ENCODE peak calls at places on chromosome 4, in seven cellular contexts. One of them, this sample, is unnamed.

GRCh38 chr4:82372874-82373815 is 646 bp downstream of the HNRNPD start:
- DNase-seq in SK-N-SH: peak; percentile 71
- DNase-seq in GM12878: peak; percentile 32
- DNase-seq in HCT116: peak; percentile 67
- DNase-seq in HepG2: peak; percentile 69
- DNase-seq in K562: peak; percentile 66
- DNase-seq in H1: peak; percentile 65
- DNase-seq in this sample: peak; percentile 42

GRCh38 chr4:102420563-102421221 is 75.4 kb upstream of the SLC39A8 start:
- DNase-seq in GM12878: no peak
- DNase-seq in K562: no peak
- DNase-seq in HCT116: no peak
- DNase-seq in SK-N-SH: no peak
- DNase-seq in HepG2: peak; percentile 7
- DNase-seq in H1: no peak
- DNase-seq in this sample: no peak

GRCh38 chr4:82618321-82618720 is 56.5 kb upstream of the TMEM150C start:
- DNase-seq in HCT116: no peak
- DNase-seq in K562: no peak
- DNase-seq in H1: no peak
- DNase-seq in GM12878: no peak
- DNase-seq in HepG2: no peak
- DNase-seq in SK-N-SH: peak; percentile 73
- DNase-seq in this sample: no peak

GRCh38 chr4:152935661-152936445 is at the start of gene FHDC1:
- DNase-seq in H1: peak; percentile 89
- DNase-seq in K562: peak; percentile 88
- DNase-seq in GM12878: no peak
- DNase-seq in HepG2: no peak
- DNase-seq in HCT116: peak; percentile 29
- DNase-seq in SK-N-SH: peak; percentile 80
- DNase-seq in this sample: peak; percentile 87

GRCh38 chr4:26345541-26345940 is 24.7 kb downstream of the RBPJ start:
- DNase-seq in SK-N-SH: no peak
- DNase-seq in HepG2: no peak
- DNase-seq in H1: no peak
- DNase-seq in GM12878: no peak
- DNase-seq in K562: no peak
- DNase-seq in HCT116: no peak
- DNase-seq in this sample: no peak

GRCh38 chr4:69896530-69897116 is 34.2 kb upstream of the CSN1S1 start:
- DNase-seq in SK-N-SH: no peak
- DNase-seq in K562: no peak
- DNase-seq in GM12878: no peak
- DNase-seq in HCT116: peak; percentile 7
- DNase-seq in H1: no peak
- DNase-seq in HepG2: peak; percentile 12
- DNase-seq in this sample: no peak

GRCh38 chr4:41204400-41204978 is 9.9 kb downstream of the APBB2 start:
- DNase-seq in GM12878: no peak
- DNase-seq in K562: no peak
- DNase-seq in HepG2: peak; percentile 30
- DNase-seq in HCT116: peak; percentile 67
- DNase-seq in SK-N-SH: no peak
- DNase-seq in H1: no peak
- DNase-seq in this sample: peak; percentile 6

GRCh38 chr4:100306018-100306417 is 115.8 kb upstream of the DDIT4L start:
- DNase-seq in SK-N-SH: no peak
- DNase-seq in HCT116: no peak
- DNase-seq in GM12878: no peak
- DNase-seq in K562: no peak
- DNase-seq in H1: no peak
- DNase-seq in HepG2: no peak
- DNase-seq in this sample: no peak

GRCh38 chr4:39994356-39994755 is 16.6 kb upstream of the PDS5A start:
- DNase-seq in K562: no peak
- DNase-seq in H1: no peak
- DNase-seq in HepG2: no peak
- DNase-seq in SK-N-SH: no peak
- DNase-seq in HCT116: no peak
- DNase-seq in GM12878: no peak
- DNase-seq in this sample: no peak

GRCh38 chr4:88569944-88570455 is 22.3 kb upstream of the HERC3 start:
- DNase-seq in GM12878: no peak
- DNase-seq in HepG2: no peak
- DNase-seq in H1: no peak
- DNase-seq in SK-N-SH: no peak
- DNase-seq in K562: no peak
- DNase-seq in HCT116: no peak
- DNase-seq in this sample: no peak

GRCh38 chr4:74682567-74683359 is 111.6 kb downstream of the BTC start:
- DNase-seq in H1: no peak
- DNase-seq in HepG2: peak; percentile 47
- DNase-seq in K562: peak; percentile 50
- DNase-seq in HCT116: peak; percentile 89
- DNase-seq in GM12878: no peak
- DNase-seq in SK-N-SH: no peak
- DNase-seq in this sample: no peak
- TF ChIP-seq JUND in H1: no peak
- TF ChIP-seq JUND in HepG2: no peak
- TF ChIP-seq JUND in K562: peak; percentile 93
- TF ChIP-seq JUND in HCT116: peak; percentile 71
- TF ChIP-seq JUND in GM12878: no peak
- TF ChIP-seq JUND in SK-N-SH: peak; percentile 5
- TF ChIP-seq JUND in this sample: no peak

DNA sequence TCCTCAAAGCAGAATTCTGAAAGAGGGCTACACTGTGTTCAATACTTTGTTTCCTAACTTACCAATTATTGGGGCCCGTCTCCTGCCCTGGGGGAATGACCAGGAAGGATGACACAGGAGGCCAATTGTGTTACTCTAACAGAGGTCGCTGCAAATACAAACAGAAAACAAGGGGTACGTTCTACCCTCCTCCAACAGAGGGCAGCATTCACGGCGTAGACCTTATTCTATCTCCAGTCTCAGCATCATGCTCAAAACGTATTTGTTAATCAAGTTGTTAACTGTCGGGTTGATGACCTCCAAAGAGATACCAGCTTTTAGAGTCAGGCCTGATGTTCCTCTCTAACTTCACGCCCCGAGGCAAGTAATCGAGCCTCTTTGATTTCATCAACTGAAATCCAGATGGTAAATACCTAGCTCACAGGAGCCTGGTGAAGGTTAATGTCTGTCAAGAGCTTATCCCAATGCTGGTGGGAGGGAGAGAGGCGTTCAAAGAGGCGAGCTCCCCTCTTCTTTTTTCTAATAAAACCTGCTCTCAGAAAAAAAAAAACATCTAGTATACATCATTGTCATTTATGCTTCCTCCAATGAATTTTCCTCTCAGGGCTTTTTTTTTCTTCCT is 181.0 kb upstream of the KCNIP4 start:
- DNase-seq in SK-N-SH: peak; percentile 25
- DNase-seq in HepG2: peak; percentile 5
- DNase-seq in HCT116: peak; percentile 7
- DNase-seq in H1: peak; percentile 75
- DNase-seq in GM12878: no peak
- DNase-seq in K562: peak; percentile 8
- DNase-seq in this sample: peak; percentile 32
- TF ChIP-seq JUND in SK-N-SH: no peak
- TF ChIP-seq JUND in HepG2: no peak
- TF ChIP-seq JUND in HCT116: no peak
- TF ChIP-seq JUND in H1: no peak
- TF ChIP-seq JUND in GM12878: no peak
- TF ChIP-seq JUND in K562: no peak
- TF ChIP-seq JUND in this sample: no peak

DNA sequence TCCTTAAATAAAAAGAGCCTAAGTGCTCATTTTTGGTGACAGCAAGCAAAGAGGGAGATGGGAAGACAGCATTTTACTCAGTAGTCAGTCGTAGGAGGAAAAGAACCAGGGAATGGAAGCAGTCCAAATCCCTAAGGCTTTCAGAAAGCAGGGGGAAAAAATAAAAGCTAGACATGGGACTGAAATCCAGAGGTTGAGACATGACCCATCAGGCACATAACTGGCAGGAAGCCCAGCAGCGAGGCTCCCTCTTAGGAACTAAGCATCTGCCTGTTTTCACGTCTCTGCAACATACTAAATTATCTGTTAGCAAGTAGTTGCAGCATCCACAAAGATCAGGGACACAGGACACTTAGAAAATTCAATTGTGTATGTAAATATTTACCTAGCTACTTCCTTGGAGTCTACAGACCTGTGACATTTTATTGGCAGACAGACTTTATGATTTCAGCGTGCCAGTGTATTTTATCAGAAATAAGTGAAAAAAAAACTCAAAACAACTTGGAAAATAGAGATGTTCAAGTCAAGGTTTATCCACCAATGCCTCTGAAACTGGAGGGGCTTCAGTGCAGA is 117.9 kb upstream of the EDNRA start:
- DNase-seq in H1: no peak
- DNase-seq in HCT116: no peak
- DNase-seq in K562: no peak
- DNase-seq in HepG2: no peak
- DNase-seq in SK-N-SH: peak; percentile 63
- DNase-seq in GM12878: no peak
- DNase-seq in this sample: no peak
- TF ChIP-seq JUND in H1: no peak
- TF ChIP-seq JUND in HCT116: no peak
- TF ChIP-seq JUND in K562: no peak
- TF ChIP-seq JUND in HepG2: no peak
- TF ChIP-seq JUND in SK-N-SH: no peak
- TF ChIP-seq JUND in GM12878: no peak
- TF ChIP-seq JUND in this sample: no peak

DNA sequence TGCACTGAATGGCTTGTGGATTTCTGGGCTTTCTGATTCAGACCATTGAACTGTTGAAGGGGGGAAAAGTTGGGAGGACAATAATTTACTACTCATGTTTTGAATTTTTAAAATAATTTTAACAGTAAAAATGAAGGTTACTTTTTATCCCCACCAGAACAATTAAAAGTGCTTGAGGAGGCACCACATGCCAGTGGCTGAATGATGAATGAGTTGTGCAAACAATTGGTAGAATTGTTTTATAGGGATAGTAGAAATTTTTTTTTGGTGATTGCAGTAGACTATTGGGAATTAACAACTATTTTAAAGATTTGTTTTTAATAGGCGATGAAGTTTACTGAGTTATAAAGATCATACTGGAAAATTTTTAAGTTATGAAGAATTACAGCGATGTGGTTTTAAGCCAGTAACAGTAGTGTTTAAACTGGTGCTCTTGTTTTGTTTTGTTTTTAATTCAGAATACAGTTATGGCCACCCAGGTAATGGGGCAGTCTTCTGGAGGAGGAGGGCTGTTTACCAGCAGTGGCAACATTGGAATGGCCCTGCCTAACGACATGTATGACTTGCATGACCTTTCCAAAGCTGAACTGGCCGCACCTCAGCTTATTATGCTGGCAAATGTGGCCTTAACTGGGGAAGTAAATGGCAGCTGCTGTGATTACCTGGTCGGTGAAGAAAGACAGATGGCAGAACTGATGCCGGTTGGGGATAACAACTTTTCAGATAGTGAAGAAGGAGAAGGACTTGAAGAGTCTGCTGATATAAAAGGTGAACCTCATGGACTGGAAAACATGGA is 2.7 kb downstream of the REST start:
- DNase-seq in HCT116: no peak
- DNase-seq in HepG2: no peak
- DNase-seq in GM12878: no peak
- DNase-seq in K562: no peak
- DNase-seq in SK-N-SH: no peak
- DNase-seq in H1: no peak
- DNase-seq in this sample: no peak
- TF ChIP-seq JUND in HCT116: no peak
- TF ChIP-seq JUND in HepG2: no peak
- TF ChIP-seq JUND in GM12878: no peak
- TF ChIP-seq JUND in K562: no peak
- TF ChIP-seq JUND in SK-N-SH: no peak
- TF ChIP-seq JUND in H1: no peak
- TF ChIP-seq JUND in this sample: no peak

GRCh38 chr4:85909851-85910250 is 434.9 kb downstream of the ARHGAP24 start:
- DNase-seq in SK-N-SH: no peak
- DNase-seq in GM12878: no peak
- DNase-seq in H1: no peak
- DNase-seq in HepG2: no peak
- DNase-seq in K562: no peak
- DNase-seq in HCT116: no peak
- DNase-seq in this sample: no peak
- TF ChIP-seq JUND in SK-N-SH: no peak
- TF ChIP-seq JUND in GM12878: no peak
- TF ChIP-seq JUND in H1: no peak
- TF ChIP-seq JUND in HepG2: no peak
- TF ChIP-seq JUND in K562: no peak
- TF ChIP-seq JUND in HCT116: no peak
- TF ChIP-seq JUND in this sample: no peak

This sample was measured in T47D.